ENCODE peak calls at places on chromosome 1, in seven cellular contexts. S is mesendoderm, K is IMR-90, N is H1, F is H9, C is mesenchymal stem cell, E is trophoblast cell. J is an unnamed sample.
A peak's percentile ranks its signal among the peaks of the same experiment; 100 is the strongest.

GRCh38 chr1:242349636-242350035 is 174.9 kb downstream of the PLD5 start:
- DNase-seq in K (no peak), S (no peak), N (no peak), F (no peak), E (no peak), C (no peak), J (no peak)

GRCh38 chr1:117570988-117571409 is 34.8 kb upstream of the TENT5C start:
- DNase-seq in E (peak; percentile 92), N (no peak), C (no peak), S (no peak), K (no peak), F (peak; percentile 52), J (no peak)

GRCh38 chr1:41492341-41492848 is 7.9 kb upstream of the EDN2 start:
- DNase-seq in N (no peak), E (peak; percentile 32), S (peak; percentile 89), C (no peak), K (no peak), F (peak; percentile 83), J (no peak)

GRCh38 chr1:238558156-238558555 is 667.4 kb upstream of the ZP4 start:
- DNase-seq in E (no peak), S (no peak), F (no peak), C (no peak), N (no peak), K (peak; percentile 81), J (no peak)

GRCh38 chr1:115717541-115717940 is 51.0 kb downstream of the CASQ2 start:
- DNase-seq in K (peak; percentile 15), S (peak; percentile 74), E (peak; percentile 32), N (no peak), C (peak; percentile 51), F (peak; percentile 69), J (no peak)

GRCh38 chr1:21919520-21919919 is 17.6 kb downstream of the HSPG2 start:
- DNase-seq in C (peak; percentile 88), N (no peak), K (peak; percentile 86), S (no peak), F (no peak), E (peak; percentile 55), J (no peak)

GRCh38 chr1:1360511-1361169 is 2.3 kb upstream of the MXRA8 start:
- DNase-seq in K (peak; percentile 93), S (peak; percentile 90), C (peak; percentile 94), N (no peak), F (no peak), E (peak; percentile 91), J (no peak)

GRCh38 chr1:31335007-31335406 is 37.9 kb downstream of the FABP3 start:
- DNase-seq in F (no peak), S (peak; percentile 57), C (peak; percentile 56), E (peak; percentile 67), K (peak; percentile 46), N (no peak), J (peak; percentile 12)

DNA sequence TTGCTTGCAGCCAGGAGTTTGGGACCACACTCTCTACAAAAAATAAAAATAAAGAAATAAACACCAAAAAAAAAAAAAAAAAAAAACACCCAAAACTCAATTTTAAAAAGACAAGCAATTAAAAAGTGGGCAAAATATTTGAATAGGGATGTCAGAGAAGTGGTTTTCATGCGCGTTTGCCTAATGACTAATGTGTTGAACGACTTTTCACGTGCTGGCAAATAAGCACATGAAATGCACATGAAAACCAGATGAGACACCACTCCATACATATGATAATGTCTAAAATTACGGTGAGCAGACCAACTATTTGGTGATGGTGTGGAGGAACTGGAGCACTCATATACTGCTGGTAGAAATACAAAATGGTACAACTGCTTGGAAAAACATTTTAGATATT is 39.4 kb upstream of the UHMK1 start:
- DNase-seq in E (no peak), F (no peak), C (no peak), S (no peak), N (no peak), K (no peak), J (no peak)
- H3K23ac ChIP-seq in E (no peak overlapping the region), F (no peak overlapping the region), C (no peak overlapping the region), S (no peak overlapping the region), N (no peak overlapping the region), K (no peak overlapping the region), J (no peak overlapping the region)

GRCh38 chr1:51147394-51147793 is 45.4 kb downstream of the C1orf185 start:
- DNase-seq in E (no peak), S (no peak), N (no peak), K (no peak), C (no peak), F (no peak), J (no peak)
- H3K4me2 ChIP-seq in E (no peak overlapping the region), S (no peak overlapping the region), N (no peak overlapping the region), K (no peak overlapping the region), C (no peak overlapping the region), F (no peak overlapping the region), J (no peak overlapping the region)

GRCh38 chr1:228114827-228115226 is 5.7 kb upstream of the MRPL55 start:
- DNase-seq in F (no peak), S (no peak), E (no peak), K (no peak), N (no peak), C (no peak), J (no peak)
- H3K4ac ChIP-seq in F (no peak overlapping the region), S (no peak overlapping the region), E (no peak overlapping the region), K (no peak overlapping the region), N (no peak overlapping the region), C (no peak overlapping the region), J (no peak overlapping the region)

DNA sequence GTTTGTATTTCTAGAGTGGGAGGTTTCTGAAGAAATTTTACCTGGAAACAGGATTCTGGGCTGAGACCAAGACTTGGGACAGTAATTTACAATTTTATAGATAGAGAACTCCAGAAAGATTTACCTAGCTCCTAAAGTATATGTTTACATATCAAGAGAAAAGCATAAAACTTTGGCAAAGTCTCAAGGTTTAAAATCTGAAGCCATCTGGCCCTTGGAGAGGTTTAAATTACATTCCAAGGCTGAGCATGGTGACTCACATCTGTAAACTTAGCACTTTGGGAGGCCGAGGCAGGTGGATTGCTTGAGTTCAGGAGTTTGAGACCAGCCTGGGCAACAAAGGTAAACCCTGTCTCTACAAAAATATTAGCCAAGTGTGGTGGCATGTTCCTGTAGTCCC is 1351.6 kb upstream of the ADGRL4 start:
- DNase-seq in N (no peak), S (no peak), K (peak; percentile 31), E (no peak), C (no peak), F (no peak), J (no peak)
- H3K23ac ChIP-seq in N (no peak overlapping the region), S (no peak overlapping the region), K (no peak overlapping the region), E (no peak overlapping the region), C (no peak overlapping the region), F (no peak overlapping the region), J (no peak overlapping the region)

GRCh38 chr1:198939286-198939685 is 300.4 kb downstream of the PTPRC start:
- DNase-seq in C (no peak), K (no peak), F (no peak), S (peak; percentile 2), E (peak; percentile 83), N (no peak), J (no peak)
- H3K4me2 ChIP-seq in C (no peak overlapping the region), K (no peak overlapping the region), F (no peak overlapping the region), S (no peak overlapping the region), E (no peak overlapping the region), N (no peak overlapping the region), J (no peak overlapping the region)

J was measured in neuronal stem cell.